ENCODE peak calls at places on chromosome 10, in six cellular contexts. Z is sciatic nerve; A is CD4-positive, alpha-beta memory T cell; C is fibroblast of the aortic adventitia; U is NCI-H1092; W is B cell. E is an unnamed sample.

GRCh38 chr10:46539596-46540411 is 16.7 kb downstream of the GPRIN2 start:
- DNase-seq in Z (peak), A (no peak), C (peak), U (no peak), W (peak), E (peak)

GRCh38 chr10:22363305-22363704 is 18.0 kb downstream of the SPAG6 start:
- DNase-seq in Z (no peak), A (no peak), C (no peak), U (no peak), W (no peak), E (no peak)

GRCh38 chr10:2839081-2839725 is 228.1 kb upstream of the PFKP start:
- DNase-seq in Z (peak), A (no peak), C (peak), U (no peak), W (no peak), E (peak)

GRCh38 chr10:30562787-30563186 is 66.8 kb downstream of the LYZL2 start:
- DNase-seq in Z (no peak), A (no peak), C (no peak), U (no peak), W (no peak), E (no peak)

GRCh38 chr10:24213881-24214280 is 4.9 kb downstream of the KIAA1217 start:
- DNase-seq in Z (no peak), A (no peak), C (no peak), U (no peak), W (no peak), E (no peak)

GRCh38 chr10:24432478-24433416 is 223.8 kb downstream of the KIAA1217 start:
- DNase-seq in Z (no peak), A (no peak), C (no peak), U (no peak), W (no peak), E (peak)

GRCh38 chr10:70478191-70479160 is at the start of gene PALD1:
- DNase-seq in Z (peak), A (no peak), C (peak), U (no peak), W (no peak), E (peak)

GRCh38 chr10:112907893-112908292 is 42.2 kb upstream of the TCF7L2 start:
- DNase-seq in Z (no peak), A (no peak), C (no peak), U (no peak), W (no peak), E (peak)

GRCh38 chr10:97703398-97704067 is 10.0 kb upstream of the MARVELD1 start:
- DNase-seq in Z (no peak), A (no peak), C (no peak), U (no peak), W (no peak), E (no peak)

GRCh38 chr10:12539350-12540164 is 190.2 kb downstream of the CAMK1D start:
- DNase-seq in Z (no peak), A (no peak), C (peak), U (no peak), W (no peak), E (no peak)

GRCh38 chr10:88874271-88874670 is 5.8 kb upstream of the STAMBPL1 start:
- DNase-seq in Z (no peak), A (no peak), C (no peak), U (no peak), W (no peak), E (peak)

GRCh38 chr10:43196981-43197833 is 59.0 kb downstream of the CSGALNACT2 start:
- DNase-seq in Z (peak), A (no peak), C (no peak), U (no peak), W (no peak), E (no peak)

GRCh38 chr10:34184901-34185386 is 630.2 kb downstream of the PARD3 start:
- DNase-seq in Z (no peak), A (no peak), C (no peak), U (no peak), W (no peak), E (no peak)

GRCh38 chr10:78817361-78817760 is 251.4 kb upstream of the ZMIZ1 start:
- DNase-seq in Z (no peak), A (no peak), C (peak), U (no peak), W (no peak), E (no peak)

GRCh38 chr10:80484677-80485409 is 30.7 kb downstream of the TSPAN14 start:
- DNase-seq in Z (no peak), A (peak), C (no peak), U (no peak), W (no peak), E (no peak)

GRCh38 chr10:131575877-131576276 is 264.4 kb upstream of the TCERG1L start:
- DNase-seq in Z (peak), A (no peak), C (no peak), U (no peak), W (no peak), E (no peak)

GRCh38 chr10:49831352-49832040 is 69.4 kb upstream of the OGDHL start:
- DNase-seq in Z (no peak), A (no peak), C (peak), U (no peak), W (no peak), E (peak)

GRCh38 chr10:61898435-61898778 is 3.1 kb upstream of the ARID5B start:
- DNase-seq in Z (no peak), A (no peak), C (no peak), U (peak), W (no peak), E (no peak)

GRCh38 chr10:125629758-125630376 is 53.1 kb downstream of the TEX36 start:
- DNase-seq in Z (no peak), A (no peak), C (peak), U (peak), W (no peak), E (peak)

GRCh38 chr10:113179270-113179669 is 229.2 kb downstream of the TCF7L2 start:
- DNase-seq in Z (no peak), A (no peak), C (no peak), U (no peak), W (no peak), E (no peak)

GRCh38 chr10:109866995-109867635 is 56.2 kb downstream of the XPNPEP1 start:
- DNase-seq in Z (no peak), A (no peak), C (no peak), U (no peak), W (no peak), E (peak)

GRCh38 chr10:124152139-124152780 is 58.9 kb upstream of the CHST15 start:
- DNase-seq in Z (peak), A (no peak), C (peak), U (no peak), W (no peak), E (peak)

GRCh38 chr10:8365935-8366911 is 311.7 kb downstream of the GATA3 start:
- DNase-seq in Z (no peak), A (peak), C (peak), U (no peak), W (no peak), E (peak)

GRCh38 chr10:70337201-70337651 is 45.2 kb downstream of the LRRC20 start:
- DNase-seq in Z (no peak), A (no peak), C (no peak), U (peak), W (no peak), E (peak)

GRCh38 chr10:77781451-77782327 is 144.1 kb upstream of the KCNMA1 start:
- DNase-seq in Z (no peak), A (no peak), C (no peak), U (no peak), W (no peak), E (no peak)

GRCh38 chr10:61452655-61453641 is at the start of gene TMEM26:
- DNase-seq in Z (peak), A (no peak), C (peak), U (no peak), W (no peak), E (peak)

GRCh38 chr10:70409772-70410171 is 5.8 kb downstream of the EIF4EBP2 start:
- DNase-seq in Z (no peak), A (no peak), C (no peak), U (no peak), W (no peak), E (no peak)

GRCh38 chr10:125607689-125608290 is 75.2 kb downstream of the TEX36 start:
- DNase-seq in Z (no peak), A (no peak), C (no peak), U (no peak), W (no peak), E (no peak)

GRCh38 chr10:86945361-86946214 is 11.8 kb downstream of the MMRN2 start:
- DNase-seq in Z (no peak), A (no peak), C (peak), U (no peak), W (no peak), E (peak)

GRCh38 chr10:68559872-68560200 is 301 bp upstream of the TET1 start:
- DNase-seq in Z (no peak), A (peak), C (no peak), U (no peak), W (no peak), E (no peak)

E was measured in ELR.